ENCODE peak calls at places on chromosomes 2 and 18, in eight cellular contexts. P is left ventricle myocardium inferior, J is A549, I is Calu3, X is AG04450, Q is kidney epithelial cell, B is colonic mucosa, R is AG09319. U is an unnamed sample.

GRCh38 chr2:75053484-75054112 is 95.2 kb downstream of the POLE4 start:
- DNase-seq in Q (no peak), R (no peak), X (no peak), B (no peak), P (no peak), I (peak; percentile 57), J (peak; percentile 62), U (peak; percentile 18)

GRCh38 chr2:29749843-29750242 is 171.5 kb downstream of the ALK start:
- DNase-seq in P (no peak), R (no peak), Q (no peak), B (no peak), I (no peak), J (no peak), X (no peak), U (no peak)

GRCh38 chr2:26527726-26528125 is 49.8 kb upstream of the OTOF start:
- DNase-seq in P (no peak), R (no peak), J (no peak), I (no peak), Q (no peak), X (no peak), B (no peak), U (no peak)

GRCh38 chr2:219959471-219959870 is 332.0 kb downstream of the SLC4A3 start:
- DNase-seq in Q (no peak), B (no peak), J (no peak), X (no peak), P (no peak), I (no peak), R (no peak), U (no peak)

GRCh38 chr18:48493856-48494255 is 45.0 kb upstream of the CTIF start:
- DNase-seq in Q (no peak), B (no peak), I (no peak), X (no peak), J (no peak), R (no peak), P (no peak), U (no peak)

GRCh38 chr2:230007931-230008707 is 60.6 kb downstream of the SLC16A14 start:
- DNase-seq in J (peak; percentile 66), I (peak; percentile 85), Q (peak; percentile 10), B (peak; percentile 84), X (peak; percentile 51), R (peak; percentile 37), P (peak; percentile 69), U (peak; percentile 83)

GRCh38 chr2:178976351-178976750 is 73.6 kb downstream of the CCDC141 start:
- DNase-seq in X (no peak), B (no peak), R (no peak), Q (no peak), J (no peak), I (no peak), P (no peak), U (no peak)

GRCh38 chr18:26736301-26736700 is 129.2 kb downstream of the AQP4 start:
- DNase-seq in X (no peak), B (no peak), P (no peak), R (no peak), J (no peak), I (no peak), Q (no peak), U (no peak)

GRCh38 chr2:113707106-113707505 is 49.3 kb downstream of the SLC35F5 start:
- DNase-seq in Q (no peak), P (no peak), I (no peak), B (no peak), J (no peak), R (peak; percentile 23), X (no peak), U (no peak)

GRCh38 chr2:146697307-146697706 is 1147.5 kb upstream of the ACVR2A start:
- DNase-seq in I (no peak), X (no peak), Q (no peak), P (no peak), J (no peak), R (no peak), B (no peak), U (no peak)

GRCh38 chr2:146701183-146701582 is 1143.6 kb upstream of the ACVR2A start:
- DNase-seq in R (no peak), P (no peak), J (peak; percentile 28), X (no peak), Q (no peak), I (peak; percentile 53), B (no peak), U (no peak)
- TF ChIP-seq CTCF in R (no peak), P (no peak), J (no peak), X (no peak), Q (no peak), I (peak; percentile 12), B (no peak), U (no peak)

GRCh38 chr2:232528746-232529445 is 2.9 kb downstream of the CHRND start:
- DNase-seq in P (peak; percentile 1), J (no peak), Q (no peak), B (no peak), I (no peak), X (no peak), R (no peak), U (no peak)
- TF ChIP-seq CTCF in P (no peak), J (no peak), Q (no peak), B (no peak), I (no peak), X (no peak), R (no peak), U (no peak)

GRCh38 chr2:38121481-38121880 is 45.5 kb upstream of the CYP1B1 start:
- DNase-seq in I (no peak), P (no peak), X (no peak), R (no peak), J (no peak), B (no peak), Q (no peak), U (no peak)

GRCh38 chr2:38123862-38124261 is 47.9 kb upstream of the CYP1B1 start:
- DNase-seq in J (no peak), I (no peak), Q (no peak), X (no peak), B (no peak), R (no peak), P (no peak), U (no peak)

GRCh38 chr2:38120829-38121228 is 44.9 kb upstream of the CYP1B1 start:
- DNase-seq in I (peak; percentile 31), Q (no peak), P (no peak), J (no peak), B (no peak), X (no peak), R (no peak), U (no peak)

GRCh38 chr2:38125007-38125406 is 49.1 kb upstream of the CYP1B1 start:
- DNase-seq in B (no peak), X (no peak), Q (no peak), P (no peak), R (no peak), I (no peak), J (no peak), U (no peak)

GRCh38 chr2:38122344-38122743 is 46.4 kb upstream of the CYP1B1 start:
- DNase-seq in P (peak; percentile 30), I (no peak), B (peak; percentile 45), Q (no peak), J (no peak), X (no peak), R (no peak), U (no peak)
- TF ChIP-seq CTCF in P (no peak), I (no peak), B (no peak), Q (no peak), J (no peak), X (no peak), R (no peak), U (no peak)

GRCh38 chr2:47653909-47654789 is 128.8 kb upstream of the MSH6 start:
- DNase-seq in I (peak; percentile 40), J (peak; percentile 20), X (no peak), Q (peak; percentile 63), R (no peak), B (peak; percentile 68), P (no peak), U (no peak)
- TF ChIP-seq CTCF in I (peak; percentile 30), J (peak; percentile 11), X (peak; percentile 57), Q (peak; percentile 56), R (peak; percentile 6), B (no peak), P (peak; percentile 11), U (no peak)

GRCh38 chr2:231099918-231100317 is 24.9 kb downstream of the HTR2B start:
- DNase-seq in J (peak; percentile 10), Q (no peak), I (no peak), P (no peak), B (peak; percentile 29), R (no peak), X (no peak), U (no peak)
- TF ChIP-seq CTCF in J (peak; percentile 43), Q (no peak), I (no peak), P (no peak), B (no peak), R (no peak), X (no peak), U (no peak)

GRCh38 chr18:45290364-45290763 is 324.9 kb upstream of the SLC14A2 start:
- DNase-seq in X (no peak), Q (no peak), I (no peak), B (no peak), J (no peak), P (no peak), R (no peak), U (no peak)

GRCh38 chr18:45287531-45287930 is 327.7 kb upstream of the SLC14A2 start:
- DNase-seq in B (no peak), J (no peak), R (no peak), X (no peak), Q (no peak), I (no peak), P (peak; percentile 19), U (no peak)

GRCh38 chr18:45295388-45295787 is 319.9 kb upstream of the SLC14A2 start:
- DNase-seq in Q (no peak), I (no peak), X (no peak), P (no peak), B (no peak), J (no peak), R (no peak), U (no peak)

GRCh38 chr18:45291616-45292612 is 323.4 kb upstream of the SLC14A2 start:
- DNase-seq in I (no peak), Q (peak; percentile 39), R (no peak), P (no peak), B (no peak), X (no peak), J (no peak), U (no peak)
- TF ChIP-seq CTCF in I (no peak), Q (no peak), R (no peak), P (no peak), B (no peak), X (no peak), J (no peak), U (no peak)

DNA sequence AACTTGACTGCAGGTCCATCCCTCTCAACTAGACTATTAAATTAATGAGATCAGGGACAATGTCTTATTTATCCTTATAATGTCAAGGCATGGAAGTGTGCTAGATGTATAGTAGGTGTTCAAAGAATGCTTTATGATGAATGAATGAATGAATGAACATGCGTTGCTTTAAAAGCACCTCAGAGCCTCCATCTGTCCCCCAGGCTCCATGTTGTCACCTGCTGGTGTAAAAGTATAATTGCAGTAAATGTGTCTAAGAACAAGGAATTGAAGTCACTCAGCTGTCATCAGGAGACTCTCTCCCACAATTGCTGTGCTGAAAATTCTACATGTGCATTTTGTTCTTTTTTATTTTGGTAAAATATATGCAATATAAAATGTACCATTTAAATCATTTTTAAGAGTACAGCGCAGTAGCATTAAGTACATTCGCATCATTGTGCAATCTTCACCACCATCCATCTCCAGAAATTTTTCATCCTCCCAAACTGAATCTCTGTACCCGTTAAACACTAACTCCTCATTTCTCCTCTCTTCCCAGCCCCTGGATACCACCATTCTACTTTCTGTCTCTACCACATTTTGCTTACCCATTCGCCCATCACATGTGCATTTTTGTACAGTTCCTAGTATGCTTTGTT is 52.6 kb downstream of the GNAL start:
- DNase-seq in P (no peak), J (peak; percentile 34), X (no peak), R (no peak), Q (no peak), B (no peak), I (peak; percentile 17), U (no peak)
- TF ChIP-seq CTCF in P (peak; percentile 51), J (peak; percentile 39), X (peak; percentile 40), R (peak; percentile 31), Q (peak; percentile 57), B (peak; percentile 48), I (peak; percentile 61), U (peak; percentile 42)

U was measured in prostate gland.